ENCODE peak calls at places on chromosomes 4 and X, in ten cellular contexts. F, Q, U, T, B, I, W, G, R and E are unnamed samples.
A peak's percentile ranks its signal among the peaks of the same experiment; 100 is the strongest.

GRCh38 chr4:183636923-183637322 is 22.1 kb downstream of the RWDD4 start:
- DNase-seq in I (no peak), W (no peak), Q (no peak), U (no peak), B (no peak), F (no peak), G (no peak), T (no peak), R (no peak), E (peak; percentile 65)

GRCh38 chr4:150971901-150972300 is 43.2 kb downstream of the LRBA start:
- DNase-seq in T (no peak), U (no peak), B (no peak), G (no peak), Q (no peak), I (no peak), W (no peak), F (no peak), R (no peak), E (no peak)

GRCh38 chrX:40107291-40108083 is 9.7 kb upstream of the BCOR start:
- DNase-seq in T (no peak), U (peak; percentile 36), R (no peak), W (no peak), I (no peak), Q (peak; percentile 24), G (no peak), B (no peak), F (peak; percentile 40), E (peak; percentile 30)

GRCh38 chr4:3291969-3292570 is 751 bp upstream of the RGS12 start:
- DNase-seq in R (peak; percentile 74), G (no peak), I (peak; percentile 19), B (peak; percentile 36), T (no peak), U (no peak), F (peak; percentile 57), W (no peak), Q (no peak), E (peak; percentile 20)

GRCh38 chrX:135512508-135513139 is 7.8 kb upstream of the INTS6L start:
- DNase-seq in T (no peak), Q (no peak), W (no peak), B (no peak), G (no peak), U (no peak), F (no peak), I (peak; percentile 74), R (no peak), E (no peak)

GRCh38 chr4:56289934-56290333 is 97.4 kb downstream of the AASDH start:
- DNase-seq in B (no peak), F (no peak), W (no peak), U (no peak), I (no peak), R (no peak), G (no peak), Q (no peak), T (no peak), E (peak; percentile 12)

GRCh38 chr4:183722738-183723560 is 63.9 kb downstream of the TRAPPC11 start:
- DNase-seq in T (peak; percentile 57), G (peak; percentile 30), F (peak; percentile 45), U (no peak), W (no peak), Q (peak; percentile 27), I (peak; percentile 70), R (peak; percentile 77), B (peak; percentile 60), E (peak; percentile 25)

GRCh38 chr4:38313175-38313574 is 350.8 kb upstream of the KLF3 start:
- DNase-seq in W (no peak), T (no peak), Q (no peak), U (no peak), R (no peak), I (no peak), B (no peak), G (no peak), F (no peak), E (no peak)

GRCh38 chrX:108298165-108298602 is 140.0 kb downstream of the COL4A6 start:
- DNase-seq in B (no peak), G (no peak), I (no peak), F (no peak), U (no peak), T (no peak), Q (no peak), W (no peak), R (no peak), E (no peak)

GRCh38 chr4:185119927-185120630 is 23.0 kb upstream of the SLC25A4 start:
- DNase-seq in U (no peak), B (no peak), G (no peak), W (no peak), R (no peak), T (no peak), Q (no peak), F (no peak), I (no peak), E (no peak)

GRCh38 chrX:44299177-44299576 is 44.3 kb downstream of the EFHC2 start:
- DNase-seq in F (no peak), I (no peak), G (no peak), Q (no peak), W (no peak), R (no peak), B (no peak), U (no peak), T (no peak), E (no peak)